ENCODE peak calls at places on chromosome 18, in four cellular contexts. E is K562, P is SK-N-SH, T is HepG2. R is an unnamed sample.

GRCh38 chr18:42814618-42815017 is 300.9 kb downstream of the RIT2 start:
- DNase-seq in E (no peak), P (no peak), T (no peak), R (no peak)

GRCh38 chr18:62982600-62983251 is 267.4 kb downstream of the PHLPP1 start:
- DNase-seq in E (peak; percentile 63), P (peak; percentile 81), T (peak; percentile 36), R (peak; percentile 32)

GRCh38 chr18:28792404-28793103 is 615.6 kb upstream of the CDH2 start:
- DNase-seq in E (no peak), P (no peak), T (no peak), R (no peak)

GRCh38 chr18:74742573-74742972 is 144.9 kb downstream of the ZNF407 start:
- DNase-seq in E (no peak), P (no peak), T (no peak), R (no peak)

GRCh38 chr18:22703883-22704626 is 229.1 kb upstream of the RBBP8 start:
- DNase-seq in E (peak; percentile 70), P (peak; percentile 59), T (peak; percentile 48), R (peak; percentile 52)

GRCh38 chr18:31828613-31829012 is 67.9 kb upstream of the SLC25A52 start:
- DNase-seq in E (no peak), P (no peak), T (no peak), R (no peak)

GRCh38 chr18:76406791-76407190 is 88.3 kb downstream of the ZNF516 start:
- DNase-seq in E (no peak), P (no peak), T (no peak), R (no peak)

GRCh38 chr18:44638141-44638540 is 42.5 kb upstream of the SETBP1 start:
- DNase-seq in E (no peak), P (no peak), T (no peak), R (no peak)

GRCh38 chr18:64679121-64679520 is 530.2 kb upstream of the LINC00305 start:
- DNase-seq in E (no peak), P (no peak), T (no peak), R (no peak)

GRCh38 chr18:30512872-30513271 is 529.7 kb downstream of the DSC3 start:
- DNase-seq in E (no peak), P (no peak), T (no peak), R (no peak)

GRCh38 chr18:26440644-26441043 is 107.7 kb downstream of the KCTD1 start:
- DNase-seq in E (no peak), P (no peak), T (no peak), R (no peak)

GRCh38 chr18:78659748-78660147 is 319.9 kb upstream of the SALL3 start:
- DNase-seq in E (peak; percentile 7), P (peak; percentile 59), T (no peak), R (no peak)

GRCh38 chr18:32469190-32469611 is 1.5 kb downstream of the GAREM1 start:
- DNase-seq in E (peak; percentile 4), P (peak; percentile 66), T (peak; percentile 41), R (peak; percentile 19)

GRCh38 chr18:12858961-12859360 is 25.1 kb downstream of the PTPN2 start:
- DNase-seq in E (no peak), P (no peak), T (no peak), R (no peak)

GRCh38 chr18:35005963-35006577 is 35.1 kb upstream of the MAPRE2 start:
- DNase-seq in E (peak; percentile 80), P (peak; percentile 60), T (peak; percentile 60), R (peak; percentile 71)

GRCh38 chr18:22639026-22639463 is 221.3 kb upstream of the CTAGE1 start:
- DNase-seq in E (no peak), P (no peak), T (no peak), R (no peak)

GRCh38 chr18:49400398-49401072 is 59.9 kb downstream of the DYM start:
- DNase-seq in E (no peak), P (no peak), T (peak; percentile 1), R (no peak)

GRCh38 chr18:48943736-48944527 is 6.8 kb downstream of the SMAD7 start:
- DNase-seq in E (no peak), P (no peak), T (no peak), R (no peak)

GRCh38 chr18:48589797-48590519 is 51.1 kb downstream of the CTIF start:
- DNase-seq in E (no peak), P (peak; percentile 74), T (no peak), R (no peak)

GRCh38 chr18:41644466-41644865 is 310.6 kb upstream of the PIK3C3 start:
- DNase-seq in E (no peak), P (no peak), T (no peak), R (no peak)

GRCh38 chr18:27942706-27943105 is 234.2 kb downstream of the CDH2 start:
- DNase-seq in E (no peak), P (no peak), T (no peak), R (no peak)

GRCh38 chr18:28147674-28148171 is 29.2 kb downstream of the CDH2 start:
- DNase-seq in E (no peak), P (no peak), T (peak; percentile 24), R (no peak)

GRCh38 chr18:79928563-79928960 is 22.9 kb downstream of the SLC66A2 start:
- DNase-seq in E (no peak), P (no peak), T (no peak), R (no peak)

GRCh38 chr18:79493801-79494211 is 98.1 kb downstream of the NFATC1 start:
- DNase-seq in E (no peak), P (no peak), T (no peak), R (no peak)

GRCh38 chr18:75784413-75784812 is 356.9 kb upstream of the SMIM21 start:
- DNase-seq in E (no peak), P (peak; percentile 56), T (no peak), R (no peak)

GRCh38 chr18:43139288-43139946 is 23.9 kb upstream of the RIT2 start:
- DNase-seq in E (no peak), P (no peak), T (no peak), R (no peak)

GRCh38 chr18:67266246-67266570 is 250.3 kb downstream of the DSEL start:
- DNase-seq in E (no peak), P (no peak), T (no peak), R (no peak)

GRCh38 chr18:21706386-21706865 is 1.9 kb upstream of the ABHD3 start:
- DNase-seq in E (no peak), P (no peak), T (no peak), R (no peak)

DNA sequence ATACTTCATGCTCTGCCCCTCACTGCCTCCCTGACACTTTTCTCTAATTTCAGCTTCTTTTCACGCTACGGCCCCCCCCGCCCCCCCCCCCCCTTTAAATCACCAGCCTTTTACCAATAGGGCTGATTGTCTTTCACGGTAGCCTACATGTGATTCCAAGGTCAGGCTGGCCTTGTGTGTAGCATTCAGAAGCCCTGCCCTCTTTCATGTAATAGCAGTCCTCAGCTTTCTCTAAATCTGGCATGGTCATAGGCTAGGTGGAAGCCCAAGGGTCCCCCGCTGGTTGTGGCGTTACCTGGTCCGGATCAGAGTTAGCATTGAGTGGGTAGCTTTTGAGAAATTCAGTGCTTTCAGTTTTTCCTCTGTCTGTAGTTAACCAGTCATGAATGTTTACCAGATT is 281.8 kb downstream of the ALPK2 start:
- DNase-seq in E (no peak), P (no peak), T (no peak), R (no peak)
- TF ChIP-seq ZBTB33 in E (no peak), P (no peak), T (no peak), R (no peak)

GRCh38 chr18:38350141-38350540 is 784.5 kb upstream of the CELF4 start:
- DNase-seq in E (no peak), P (no peak), T (no peak), R (no peak)

DNA sequence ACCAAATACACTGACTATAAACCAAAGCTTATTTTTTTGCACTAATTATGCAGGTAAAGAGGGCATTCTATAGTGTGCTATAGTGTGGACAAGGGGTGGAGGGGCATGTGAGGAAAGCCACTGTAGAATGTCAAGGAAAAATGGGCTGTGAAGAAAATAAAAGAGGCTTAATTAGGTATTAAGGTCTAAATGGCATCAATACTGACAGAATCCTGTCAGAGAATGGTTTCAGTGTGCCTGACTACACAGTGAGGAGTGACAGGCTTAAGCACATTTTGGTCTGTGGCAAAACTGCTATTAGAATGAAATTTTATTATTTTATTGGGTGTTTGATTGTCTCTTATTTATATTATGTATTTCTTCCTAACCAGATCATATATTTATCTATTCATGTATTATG is 787.6 kb upstream of the CELF4 start:
- DNase-seq in E (no peak), P (no peak), T (no peak), R (no peak)
- H3K27ac ChIP-seq in E (no peak overlapping the region), P (no peak overlapping the region), T (no peak overlapping the region), R (no peak overlapping the region)

DNA sequence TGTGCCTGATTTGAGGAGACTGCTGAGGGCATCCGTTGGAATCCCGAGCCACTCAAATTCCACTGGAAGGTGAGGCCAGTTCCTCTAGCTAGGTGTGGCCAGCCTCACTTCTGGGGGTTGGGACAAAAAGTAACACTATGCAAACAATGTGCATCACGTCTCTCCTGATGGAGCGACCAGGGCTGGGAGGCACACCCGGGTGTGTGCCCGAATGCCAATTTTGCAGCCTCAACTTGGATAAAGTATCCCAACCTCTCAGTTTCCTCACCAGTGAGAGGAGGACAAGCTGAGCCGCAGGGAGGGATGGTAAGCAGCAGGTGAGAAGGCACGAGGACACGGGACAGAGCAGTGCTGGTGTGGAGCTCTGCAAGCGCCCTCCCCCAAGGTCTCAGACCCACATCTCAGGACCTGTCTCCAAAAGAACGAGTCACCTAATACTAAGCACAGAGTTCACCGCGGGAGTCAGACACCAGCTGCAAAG is 218.3 kb downstream of the HAUS1 start:
- DNase-seq in E (no peak), P (no peak), T (no peak), R (no peak)
- TF ChIP-seq ZBTB33 in E (no peak), P (no peak), T (no peak), R (no peak)

GRCh38 chr18:9716375-9716774 is 8.3 kb downstream of the RAB31 start:
- DNase-seq in E (no peak), P (no peak), T (no peak), R (no peak)
- H3K27ac ChIP-seq in E (no peak overlapping the region), P (no peak overlapping the region), T (no peak overlapping the region), R (no peak overlapping the region)

DNA sequence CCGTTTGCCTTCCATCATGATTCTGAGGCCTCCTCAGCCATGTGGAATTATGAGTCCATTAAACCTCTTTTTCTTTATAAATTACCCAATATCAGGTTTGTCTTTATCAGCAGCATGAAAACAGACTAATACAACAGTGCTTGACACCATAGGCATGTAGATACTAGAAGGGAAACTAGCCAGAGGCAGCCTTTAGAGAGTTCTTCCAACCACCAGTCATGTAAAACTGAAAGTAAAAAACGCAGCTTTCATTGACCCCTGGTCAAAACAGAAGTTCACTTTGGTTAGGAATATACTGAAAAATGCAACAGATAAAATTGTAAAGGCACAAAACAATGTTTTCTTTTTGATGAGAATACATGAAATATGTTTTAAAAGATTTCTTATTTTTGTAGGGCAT is 122.8 kb upstream of the L3MBTL4 start:
- DNase-seq in E (no peak), P (no peak), T (no peak), R (no peak)
- TF ChIP-seq ZBTB33 in E (no peak), P (no peak), T (no peak), R (no peak)

DNA sequence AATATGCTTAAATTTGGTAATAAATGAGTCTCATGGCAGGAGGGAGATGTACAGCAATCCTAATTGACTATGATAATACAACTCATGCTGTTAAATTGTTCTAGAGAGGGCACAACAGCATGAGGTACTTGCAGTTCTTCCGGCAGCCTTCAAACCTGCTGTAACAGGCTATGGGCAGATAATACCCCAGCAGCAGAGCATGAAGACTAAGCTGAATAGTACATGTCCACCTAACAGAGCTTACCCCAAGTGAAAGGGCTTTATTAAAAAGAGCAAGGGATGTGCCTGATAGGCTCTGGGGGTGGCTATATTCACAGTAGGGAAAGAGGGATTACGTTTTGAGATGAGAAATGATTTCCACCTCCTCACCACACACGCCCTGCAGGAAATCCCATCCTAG is 28.9 kb downstream of the MRO start:
- DNase-seq in E (no peak), P (no peak), T (no peak), R (no peak)
- H3K27ac ChIP-seq in E (no peak overlapping the region), P (no peak overlapping the region), T (no peak overlapping the region), R (no peak overlapping the region)